ENCODE peak calls at places on chromosomes 1 and 21, in nine cellular contexts. Q is BJ; D is stimulated activated CD4-positive, alpha-beta T cell treated with anti-CD3 and anti-CD28 coated beads, Interleukin-2, amount 100 ng/mL, for 24 hours; R is stimulated activated naive CD8-positive, alpha-beta T cell treated with anti-CD3 and anti-CD28 coated beads, Interleukin-15, amount 100 ng/mL, for 72 hours; Z is NCI-H82; U is HS-5; B is RKO; F is stimulated activated CD8-positive, alpha-beta memory T cell treated with anti-CD3 and anti-CD28 coated beads, Interleukin-7, amount 100 ng/mL, for 1 hour; X is astrocyte of the spinal cord. S is an unnamed sample.

GRCh38 chr1:29993950-29994349 is 729.4 kb downstream of the MATN1 start:
- DNase-seq in Q (no peak), D (no peak), R (no peak), Z (no peak), U (no peak), B (no peak), F (no peak), X (no peak), S (no peak)

GRCh38 chr21:35428041-35428400 is 378.9 kb upstream of the RUNX1 start:
- DNase-seq in Q (no peak), D (no peak), R (no peak), Z (no peak), U (no peak), B (no peak), F (no peak), X (peak), S (no peak)

GRCh38 chr1:64769482-64769881 is 24.6 kb downstream of the RAVER2 start:
- DNase-seq in Q (no peak), D (no peak), R (no peak), Z (no peak), U (no peak), B (no peak), F (no peak), X (no peak), S (no peak)

GRCh38 chr21:35475768-35476167 is 426.7 kb upstream of the RUNX1 start:
- DNase-seq in Q (no peak), D (no peak), R (no peak), Z (no peak), U (peak), B (no peak), F (no peak), X (peak), S (peak)

GRCh38 chr1:48077860-48078259 is 80.7 kb upstream of the TRABD2B start:
- DNase-seq in Q (no peak), D (no peak), R (no peak), Z (no peak), U (no peak), B (no peak), F (no peak), X (no peak), S (no peak)

GRCh38 chr1:84504580-84505021 is 1.6 kb upstream of the SPATA1 start:
- DNase-seq in Q (no peak), D (no peak), R (no peak), Z (peak), U (peak), B (peak), F (no peak), X (peak), S (peak)

GRCh38 chr1:207691814-207692213 is 46.9 kb downstream of the CR1L start:
- DNase-seq in Q (no peak), D (no peak), R (no peak), Z (no peak), U (no peak), B (no peak), F (no peak), X (no peak), S (no peak)

GRCh38 chr1:99935534-99935933 is 34.3 kb upstream of the SLC35A3 start:
- DNase-seq in Q (no peak), D (no peak), R (no peak), Z (no peak), U (no peak), B (no peak), F (no peak), X (no peak), S (no peak)

GRCh38 chr1:228902781-228903572 is 167.7 kb downstream of the RHOU start:
- DNase-seq in Q (peak), D (no peak), R (no peak), Z (no peak), U (peak), B (peak), F (no peak), X (peak), S (peak)

GRCh38 chr1:110212165-110213142 is 2.3 kb downstream of the KCNC4 start:
- DNase-seq in Q (no peak), D (no peak), R (no peak), Z (peak), U (no peak), B (no peak), F (no peak), X (no peak), S (no peak)

GRCh38 chr1:119874186-119874585 is 22.1 kb downstream of the ADAM30 start:
- DNase-seq in Q (no peak), D (no peak), R (no peak), Z (no peak), U (no peak), B (no peak), F (no peak), X (no peak), S (no peak)

GRCh38 chr1:36436820-36437219 is 13.4 kb downstream of the OSCP1 start:
- DNase-seq in Q (no peak), D (no peak), R (no peak), Z (no peak), U (no peak), B (no peak), F (no peak), X (peak), S (no peak)

GRCh38 chr1:11740258-11741192 is 4.6 kb downstream of the AGTRAP start:
- DNase-seq in Q (no peak), D (no peak), R (no peak), Z (no peak), U (no peak), B (no peak), F (no peak), X (no peak), S (no peak)

GRCh38 chr1:8061210-8061609 is 35.1 kb upstream of the ERRFI1 start:
- DNase-seq in Q (peak), D (no peak), R (no peak), Z (no peak), U (peak), B (peak), F (no peak), X (peak), S (peak)

GRCh38 chr1:209008586-209008985 is 574.9 kb upstream of the CAMK1G start:
- DNase-seq in Q (no peak), D (no peak), R (no peak), Z (no peak), U (no peak), B (no peak), F (no peak), X (no peak), S (no peak)

GRCh38 chr21:25461730-25462129 is 145.6 kb downstream of the MRPL39 start:
- DNase-seq in Q (no peak), D (no peak), R (no peak), Z (no peak), U (no peak), B (no peak), F (no peak), X (peak), S (no peak)

GRCh38 chr1:164644774-164645634 is 86.0 kb downstream of the PBX1 start:
- DNase-seq in Q (no peak), D (no peak), R (no peak), Z (no peak), U (no peak), B (no peak), F (no peak), X (peak), S (no peak)

GRCh38 chr1:21567241-21568005 is 58.2 kb downstream of the ALPL start:
- DNase-seq in Q (peak), D (no peak), R (no peak), Z (no peak), U (peak), B (peak), F (no peak), X (peak), S (peak)

GRCh38 chr1:2523191-2523890 is 3.1 kb downstream of the PANK4 start:
- DNase-seq in Q (no peak), D (no peak), R (peak), Z (peak), U (no peak), B (no peak), F (no peak), X (no peak), S (no peak)

GRCh38 chr1:29280780-29281131 is 44.4 kb downstream of the PTPRU start:
- DNase-seq in Q (no peak), D (no peak), R (no peak), Z (no peak), U (no peak), B (no peak), F (no peak), X (peak), S (no peak)

GRCh38 chr1:229842302-229843255 is 216.5 kb downstream of the URB2 start:
- DNase-seq in Q (no peak), D (no peak), R (no peak), Z (no peak), U (no peak), B (no peak), F (no peak), X (no peak), S (no peak)

GRCh38 chr1:198462365-198463025 is 78.0 kb downstream of the ATP6V1G3 start:
- DNase-seq in Q (no peak), D (no peak), R (no peak), Z (no peak), U (peak), B (peak), F (no peak), X (peak), S (no peak)

GRCh38 chr1:20107351-20107750 is 12.0 kb downstream of the PLA2G2D start:
- DNase-seq in Q (no peak), D (no peak), R (no peak), Z (no peak), U (no peak), B (no peak), F (no peak), X (no peak), S (no peak)

GRCh38 chr1:93703649-93704048 is 22.0 kb upstream of the BCAR3 start:
- DNase-seq in Q (no peak), D (no peak), R (no peak), Z (no peak), U (no peak), B (peak), F (no peak), X (no peak), S (no peak)

GRCh38 chr21:34734696-34735095 is 65.9 kb downstream of the CLIC6 start:
- DNase-seq in Q (no peak), D (no peak), R (no peak), Z (no peak), U (no peak), B (no peak), F (no peak), X (no peak), S (no peak)

GRCh38 chr1:1567831-1568380 is 6.8 kb downstream of the SSU72 start:
- DNase-seq in Q (no peak), D (no peak), R (no peak), Z (no peak), U (no peak), B (no peak), F (no peak), X (no peak), S (no peak)

GRCh38 chr1:189429610-189430009 is 1048.1 kb downstream of the BRINP3 start:
- DNase-seq in Q (no peak), D (no peak), R (no peak), Z (peak), U (no peak), B (peak), F (no peak), X (peak), S (peak)

GRCh38 chr1:36910886-36911540 is 123.3 kb downstream of the GRIK3 start:
- DNase-seq in Q (no peak), D (no peak), R (no peak), Z (no peak), U (no peak), B (no peak), F (no peak), X (no peak), S (no peak)

GRCh38 chr1:157113116-157113515 is 13.5 kb upstream of the ETV3L start:
- DNase-seq in Q (no peak), D (no peak), R (no peak), Z (no peak), U (no peak), B (no peak), F (no peak), X (no peak), S (no peak)

GRCh38 chr1:184152502-184152901 is 101.0 kb downstream of the TSEN15 start:
- DNase-seq in Q (no peak), D (no peak), R (no peak), Z (peak), U (no peak), B (no peak), F (no peak), X (peak), S (no peak)

GRCh38 chr1:3429766-3430165 is 24.7 kb upstream of the ARHGEF16 start:
- DNase-seq in Q (no peak), D (no peak), R (no peak), Z (no peak), U (no peak), B (no peak), F (no peak), X (no peak), S (no peak)

GRCh38 chr1:168613038-168613451 is 36.6 kb downstream of the XCL1 start:
- DNase-seq in Q (no peak), D (no peak), R (no peak), Z (peak), U (no peak), B (no peak), F (no peak), X (no peak), S (no peak)

GRCh38 chr1:5729636-5730145 is 262.5 kb downstream of the NPHP4 start:
- DNase-seq in Q (no peak), D (no peak), R (no peak), Z (no peak), U (no peak), B (no peak), F (no peak), X (no peak), S (no peak)

GRCh38 chr1:48200166-48200900 is 22.2 kb upstream of the SLC5A9 start:
- DNase-seq in Q (no peak), D (no peak), R (no peak), Z (no peak), U (no peak), B (no peak), F (no peak), X (peak), S (no peak)

GRCh38 chr1:88549536-88549935 is 134.5 kb upstream of the PKN2 start:
- DNase-seq in Q (no peak), D (no peak), R (no peak), Z (peak), U (no peak), B (peak), F (no peak), X (peak), S (no peak)

GRCh38 chr1:45444609-45445131 is 46.3 kb downstream of the TESK2 start:
- DNase-seq in Q (no peak), D (no peak), R (no peak), Z (no peak), U (no peak), B (no peak), F (no peak), X (no peak), S (no peak)

GRCh38 chr1:62228883-62229187 is 34.2 kb downstream of the L1TD1 start:
- DNase-seq in Q (no peak), D (no peak), R (no peak), Z (no peak), U (no peak), B (no peak), F (no peak), X (no peak), S (no peak)

GRCh38 chr1:229664133-229664689 is 38.2 kb downstream of the URB2 start:
- DNase-seq in Q (no peak), D (peak), R (peak), Z (peak), U (no peak), B (no peak), F (peak), X (peak), S (no peak)

GRCh38 chr1:227125929-227126545 is 185.9 kb downstream of the COQ8A start:
- DNase-seq in Q (no peak), D (no peak), R (no peak), Z (no peak), U (no peak), B (no peak), F (no peak), X (no peak), S (no peak)